ENCODE peak calls at places on chromosomes 16 and 17, in five cellular contexts. Y, G, F, M and K are unnamed samples.

GRCh38 chr17:59963738-59964454 is 644 bp downstream of the RNFT1 start:
- DNase-seq in Y (peak; percentile 31), G (peak; percentile 3), F (peak; percentile 60), M (peak; percentile 19), K (peak; percentile 73)

GRCh38 chr17:53736516-53737274 is 86.0 kb upstream of the KIF2B start:
- DNase-seq in Y (no peak), G (no peak), F (no peak), M (no peak), K (no peak)

GRCh38 chr16:77450790-77451487 is 16.1 kb upstream of the ADAMTS18 start:
- DNase-seq in Y (no peak), G (no peak), F (no peak), M (no peak), K (no peak)

GRCh38 chr16:56667581-56668571 is at the start of gene MT1G:
- DNase-seq in Y (peak; percentile 48), G (no peak), F (peak; percentile 68), M (no peak), K (peak; percentile 80)

GRCh38 chr16:71847096-71847495 is 1.3 kb downstream of the ATXN1L start:
- DNase-seq in Y (no peak), G (no peak), F (no peak), M (no peak), K (no peak)

GRCh38 chr17:4605826-4606225 is 21.5 kb downstream of the SMTNL2 start:
- DNase-seq in Y (peak; percentile 66), G (no peak), F (no peak), M (no peak), K (no peak)

GRCh38 chr16:88288303-88288702 is 94.5 kb upstream of the ZNF469 start:
- DNase-seq in Y (no peak), G (no peak), F (no peak), M (no peak), K (no peak)

GRCh38 chr17:65078441-65079160 is 22.1 kb upstream of the GNA13 start:
- DNase-seq in Y (no peak), G (no peak), F (no peak), M (peak; percentile 19), K (peak; percentile 74)

GRCh38 chr17:14149751-14150150 is 80.4 kb downstream of the COX10 start:
- DNase-seq in Y (no peak), G (no peak), F (no peak), M (no peak), K (no peak)

GRCh38 chr16:79571753-79572544 is 28.6 kb downstream of the MAF start:
- DNase-seq in Y (no peak), G (no peak), F (no peak), M (no peak), K (no peak)

GRCh38 chr17:5533486-5534315 is 47.3 kb downstream of the MIS12 start:
- DNase-seq in Y (no peak), G (no peak), F (no peak), M (no peak), K (no peak)

GRCh38 chr16:28040039-28040438 is 23.5 kb downstream of the GSG1L start:
- DNase-seq in Y (no peak), G (no peak), F (no peak), M (no peak), K (no peak)

GRCh38 chr16:4395055-4395726 is 21.2 kb downstream of the CORO7 start:
- DNase-seq in Y (no peak), G (no peak), F (no peak), M (no peak), K (no peak)

GRCh38 chr16:17647879-17648649 is 177.3 kb upstream of the XYLT1 start:
- DNase-seq in Y (no peak), G (no peak), F (no peak), M (no peak), K (no peak)

GRCh38 chr17:11944587-11944986 is 52.7 kb downstream of the ZNF18 start:
- DNase-seq in Y (no peak), G (no peak), F (no peak), M (no peak), K (no peak)

GRCh38 chr17:35708951-35709350 is 22.5 kb upstream of the RASL10B start:
- DNase-seq in Y (no peak), G (no peak), F (no peak), M (no peak), K (no peak)

GRCh38 chr17:74532115-74532514 is 840 bp upstream of the CD300LB start:
- DNase-seq in Y (peak; percentile 41), G (no peak), F (no peak), M (peak; percentile 52), K (peak; percentile 71)

GRCh38 chr17:51860934-51861561 is 297.5 kb downstream of the CA10 start:
- DNase-seq in Y (no peak), G (no peak), F (no peak), M (peak; percentile 3), K (no peak)

GRCh38 chr17:77999413-78000173 is 41.1 kb downstream of the TNRC6C start:
- DNase-seq in Y (no peak), G (no peak), F (no peak), M (no peak), K (no peak)

GRCh38 chr17:78001182-78001581 is 42.7 kb downstream of the TNRC6C start:
- DNase-seq in Y (no peak), G (no peak), F (no peak), M (no peak), K (no peak)

GRCh38 chr17:78000351-78000750 is 41.8 kb downstream of the TNRC6C start:
- DNase-seq in Y (no peak), G (no peak), F (no peak), M (no peak), K (no peak)

GRCh38 chr17:78001612-78002011 is 43.1 kb downstream of the TNRC6C start:
- DNase-seq in Y (no peak), G (no peak), F (no peak), M (no peak), K (no peak)

GRCh38 chr17:78002166-78002565 is 43.7 kb downstream of the TNRC6C start:
- DNase-seq in Y (no peak), G (no peak), F (no peak), M (no peak), K (no peak)
- H3K27ac ChIP-seq in Y (no peak overlapping the region), G (no peak overlapping the region), F (no peak overlapping the region), M (no peak overlapping the region), K (no peak overlapping the region)

DNA sequence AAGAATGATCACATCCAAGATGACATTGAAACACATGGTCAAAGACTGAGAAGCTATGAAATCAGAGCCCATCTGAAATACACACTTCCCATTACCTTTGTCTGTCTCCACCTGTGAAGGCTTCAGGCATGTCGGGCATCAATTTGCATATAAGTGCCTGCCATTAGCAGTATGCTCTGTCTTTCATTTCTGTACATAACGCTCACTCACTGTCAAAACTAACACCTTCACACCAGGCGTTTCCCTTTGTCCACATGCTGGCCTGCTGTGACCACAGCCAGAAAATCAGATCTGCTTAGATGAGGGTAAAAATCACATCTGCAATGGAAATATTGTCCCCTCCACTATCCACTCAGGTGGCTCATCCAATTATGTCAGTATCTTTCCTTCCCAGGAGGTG is 524.8 kb downstream of the TOX3 start:
- DNase-seq in Y (no peak), G (no peak), F (no peak), M (no peak), K (no peak)
- H3K27ac ChIP-seq in Y (no peak overlapping the region), G (no peak overlapping the region), F (no peak overlapping the region), M (no peak overlapping the region), K (no peak overlapping the region)

GRCh38 chr17:76871668-76872067 is 3.5 kb downstream of the MGAT5B start:
- DNase-seq in Y (no peak), G (no peak), F (no peak), M (no peak), K (no peak)

GRCh38 chr17:76872221-76872873 is 4.1 kb downstream of the MGAT5B start:
- DNase-seq in Y (no peak), G (peak; percentile 90), F (no peak), M (no peak), K (no peak)

GRCh38 chr17:76873856-76874255 is 5.7 kb downstream of the MGAT5B start:
- DNase-seq in Y (no peak), G (no peak), F (no peak), M (no peak), K (no peak)

GRCh38 chr17:76869878-76870714 is 1.9 kb downstream of the MGAT5B start:
- DNase-seq in Y (no peak), G (no peak), F (no peak), M (no peak), K (no peak)

DNA sequence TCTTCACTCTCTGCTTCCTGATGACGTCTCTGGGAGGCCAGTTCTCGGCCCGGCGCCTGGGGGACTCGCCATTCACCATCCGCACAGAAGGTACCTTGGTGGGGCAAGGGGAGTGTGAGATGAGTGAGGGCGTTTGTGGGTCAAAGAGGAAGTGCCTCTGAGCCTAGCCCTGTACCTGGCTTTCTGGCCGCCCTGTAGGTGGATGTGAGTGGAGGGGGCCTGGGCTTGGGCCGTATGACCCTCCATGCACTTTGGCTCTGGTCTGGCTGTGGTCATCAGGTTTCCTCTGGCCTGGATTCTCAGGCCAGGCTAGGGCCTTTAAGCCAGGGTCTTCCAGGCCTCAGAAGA is 4.6 kb downstream of the MGAT5B start:
- DNase-seq in Y (no peak), G (no peak), F (no peak), M (no peak), K (no peak)
- H3K27ac ChIP-seq in Y (no peak overlapping the region), G (peak overlapping the region; percentile 77), F (no peak overlapping the region), M (no peak overlapping the region), K (no peak overlapping the region)

GRCh38 chr16:12332553-12332952 is 356.0 kb downstream of the SNX29 start:
- DNase-seq in Y (no peak), G (no peak), F (no peak), M (no peak), K (no peak)
- H3K27ac ChIP-seq in Y (no peak overlapping the region), G (no peak overlapping the region), F (no peak overlapping the region), M (no peak overlapping the region), K (no peak overlapping the region)

GRCh38 chr16:75262800-75263127 is 11.3 kb upstream of the BCAR1 start:
- DNase-seq in Y (no peak), G (no peak), F (no peak), M (no peak), K (no peak)
- H3K27ac ChIP-seq in Y (peak overlapping the region; percentile 98), G (no peak overlapping the region), F (peak overlapping the region; percentile 99), M (peak overlapping the region; percentile 81), K (no peak overlapping the region)

DNA sequence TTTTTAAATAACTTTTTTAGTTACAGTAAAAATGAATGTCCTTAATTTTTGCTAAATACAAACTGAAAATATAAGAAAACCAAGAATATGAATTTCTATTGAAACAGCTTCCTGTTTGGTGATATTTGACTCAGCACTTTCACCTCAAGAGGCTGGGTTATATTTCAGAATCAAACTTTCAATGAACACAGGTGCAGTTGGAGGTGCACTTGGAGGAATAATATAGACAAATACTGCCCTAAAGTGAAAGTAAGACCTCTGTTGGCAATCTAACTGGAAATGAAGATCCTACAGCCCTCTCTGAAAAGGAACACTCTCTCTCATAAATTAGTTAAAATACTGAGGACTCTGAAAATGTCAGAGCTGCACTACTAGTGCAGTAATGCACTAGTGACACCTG is 106.2 kb downstream of the BRIP1 start:
- DNase-seq in Y (no peak), G (no peak), F (no peak), M (no peak), K (no peak)
- H3K27ac ChIP-seq in Y (no peak overlapping the region), G (no peak overlapping the region), F (no peak overlapping the region), M (no peak overlapping the region), K (no peak overlapping the region)

GRCh38 chr16:15971435-15971805 is 22.0 kb downstream of the ABCC1 start:
- DNase-seq in Y (no peak), G (no peak), F (no peak), M (no peak), K (no peak)
- H3K27ac ChIP-seq in Y (no peak overlapping the region), G (peak overlapping the region; percentile 82), F (no peak overlapping the region), M (no peak overlapping the region), K (peak overlapping the region; percentile 78)